ENCODE peak calls at places on chromosomes 7 and 10, in seven cellular contexts. A, H, I, Z, J, R and E are unnamed samples.

GRCh38 chr10:72328045-72328828 is 26.5 kb downstream of the DNAJB12 start:
- DNase-seq in A (no peak), H (no peak), I (peak), Z (peak), J (peak), R (peak), E (peak)

GRCh38 chr7:92119213-92119759 is 15.0 kb downstream of the CYP51A1 start:
- DNase-seq in A (no peak), H (no peak), I (no peak), Z (no peak), J (no peak), R (no peak), E (no peak)

GRCh38 chr10:994836-995558 is 6.8 kb downstream of the GTPBP4 start:
- DNase-seq in A (no peak), H (no peak), I (no peak), Z (no peak), J (no peak), R (no peak), E (no peak)

GRCh38 chr10:8331387-8331786 is 276.9 kb downstream of the GATA3 start:
- DNase-seq in A (peak), H (peak), I (no peak), Z (peak), J (no peak), R (no peak), E (no peak)

GRCh38 chr7:126574838-126575250 is 677.9 kb downstream of the GRM8 start:
- DNase-seq in A (no peak), H (no peak), I (peak), Z (no peak), J (peak), R (peak), E (no peak)

GRCh38 chr7:55065079-55065478 is 46.3 kb downstream of the EGFR start:
- DNase-seq in A (no peak), H (no peak), I (peak), Z (no peak), J (peak), R (no peak), E (no peak)

GRCh38 chr7:150379590-150380379 is 655 bp downstream of the ZNF775 start:
- DNase-seq in A (no peak), H (peak), I (no peak), Z (no peak), J (peak), R (no peak), E (no peak)

GRCh38 chr7:155252958-155253501 is 44.6 kb upstream of the INSIG1 start:
- DNase-seq in A (no peak), H (no peak), I (no peak), Z (no peak), J (no peak), R (no peak), E (peak)

GRCh38 chr7:66043681-66044497 is 31.7 kb upstream of the ASL start:
- DNase-seq in A (peak), H (peak), I (peak), Z (peak), J (no peak), R (peak), E (peak)

GRCh38 chr7:98867271-98867701 is 2.5 kb downstream of the TMEM130 start:
- DNase-seq in A (no peak), H (no peak), I (no peak), Z (no peak), J (peak), R (no peak), E (no peak)

GRCh38 chr10:78309536-78310237 is 276.0 kb downstream of the RPS24 start:
- DNase-seq in A (peak), H (no peak), I (no peak), Z (no peak), J (no peak), R (no peak), E (no peak)

GRCh38 chr7:150955519-150956394 is 22.4 kb downstream of the KCNH2 start:
- DNase-seq in A (no peak), H (no peak), I (peak), Z (no peak), J (no peak), R (no peak), E (no peak)

GRCh38 chr7:43872401-43873165 is 3.3 kb upstream of the MRPS24 start:
- DNase-seq in A (no peak), H (no peak), I (peak), Z (peak), J (peak), R (no peak), E (no peak)

GRCh38 chr7:17690030-17690429 is 250.3 kb downstream of the SNX13 start:
- DNase-seq in A (no peak), H (no peak), I (no peak), Z (no peak), J (peak), R (no peak), E (no peak)

GRCh38 chr10:55750458-55750857 is 610.6 kb downstream of the ZWINT start:
- DNase-seq in A (no peak), H (no peak), I (no peak), Z (no peak), J (no peak), R (no peak), E (no peak)

GRCh38 chr10:127579640-127580039 is 30.5 kb downstream of the NPS start:
- DNase-seq in A (no peak), H (no peak), I (no peak), Z (no peak), J (no peak), R (no peak), E (no peak)

GRCh38 chr7:155296788-155297516 is 726 bp upstream of the INSIG1 start:
- DNase-seq in A (peak), H (peak), I (peak), Z (peak), J (peak), R (peak), E (peak)

GRCh38 chr7:139799586-139799985 is 21.8 kb upstream of the HIPK2 start:
- DNase-seq in A (no peak), H (no peak), I (no peak), Z (no peak), J (no peak), R (no peak), E (no peak)

GRCh38 chr7:66182920-66183319 is 22.2 kb upstream of the TPST1 start:
- DNase-seq in A (no peak), H (no peak), I (no peak), Z (no peak), J (no peak), R (no peak), E (no peak)

GRCh38 chr10:95308389-95309302 is 17.8 kb upstream of the PDLIM1 start:
- DNase-seq in A (no peak), H (no peak), I (peak), Z (peak), J (peak), R (no peak), E (peak)

GRCh38 chr7:36904802-36905201 is 180.5 kb upstream of the AOAH start:
- DNase-seq in A (no peak), H (no peak), I (no peak), Z (no peak), J (no peak), R (no peak), E (no peak)

GRCh38 chr10:102647433-102648268 is 3.4 kb downstream of the TRIM8 start:
- DNase-seq in A (no peak), H (no peak), I (no peak), Z (no peak), J (no peak), R (no peak), E (no peak)

GRCh38 chr10:103168436-103168835 is 24.6 kb downstream of the NT5C2 start:
- DNase-seq in A (no peak), H (no peak), I (no peak), Z (no peak), J (peak), R (no peak), E (no peak)

GRCh38 chr10:116101616-116102015 is 171.4 kb downstream of the GFRA1 start:
- DNase-seq in A (no peak), H (no peak), I (no peak), Z (no peak), J (no peak), R (no peak), E (no peak)

GRCh38 chr10:67837519-67838314 is at the start of gene DNAJC12:
- DNase-seq in A (no peak), H (no peak), I (peak), Z (peak), J (peak), R (no peak), E (peak)

GRCh38 chr10:123808873-123809272 is 82.7 kb downstream of the CPXM2 start:
- DNase-seq in A (no peak), H (no peak), I (no peak), Z (no peak), J (peak), R (no peak), E (no peak)

GRCh38 chr7:135981958-135982646 is 4.9 kb upstream of the MTPN start:
- DNase-seq in A (no peak), H (no peak), I (no peak), Z (no peak), J (no peak), R (no peak), E (no peak)

GRCh38 chr10:71067098-71067760 is 145.1 kb upstream of the UNC5B start:
- DNase-seq in A (no peak), H (no peak), I (no peak), Z (no peak), J (no peak), R (no peak), E (no peak)

GRCh38 chr10:115093286-115093775 is at the start of gene ATRNL1:
- DNase-seq in A (no peak), H (no peak), I (peak), Z (no peak), J (no peak), R (no peak), E (peak)

GRCh38 chr7:87934699-87935372 is 785 bp downstream of the ADAM22 start:
- DNase-seq in A (no peak), H (peak), I (peak), Z (no peak), J (peak), R (peak), E (no peak)

GRCh38 chr7:45347804-45348203 is 190.2 kb downstream of the RAMP3 start:
- DNase-seq in A (no peak), H (no peak), I (peak), Z (no peak), J (no peak), R (no peak), E (no peak)